ENCODE peak calls at places on chromosomes 2 and 18, in four cellular contexts. E, L, N and B are unnamed samples.

GRCh38 chr2:102061962-102062795 is 70.4 kb downstream of the IL1R2 start:
- DNase-seq in E (no peak), L (peak), N (peak), B (peak)

GRCh38 chr18:65749881-65750280 is 931 bp upstream of the CDH7 start:
- DNase-seq in E (no peak), L (no peak), N (no peak), B (no peak)

GRCh38 chr18:22032392-22032961 is 136.9 kb upstream of the GATA6 start:
- DNase-seq in E (no peak), L (peak), N (peak), B (no peak)

GRCh38 chr2:238286987-238287386 is 1.4 kb downstream of the PER2 start:
- DNase-seq in E (no peak), L (peak), N (no peak), B (no peak)

GRCh38 chr2:158726906-158727592 is 68.1 kb upstream of the DAPL1 start:
- DNase-seq in E (no peak), L (no peak), N (peak), B (no peak)

GRCh38 chr2:216339456-216340279 is 32.6 kb downstream of the MARCHF4 start:
- DNase-seq in E (no peak), L (peak), N (peak), B (peak)

GRCh38 chr2:94870392-94871225 is 621 bp upstream of the TEKT4 start:
- DNase-seq in E (no peak), L (no peak), N (no peak), B (no peak)

GRCh38 chr2:217713395-217714267 is 289.2 kb downstream of the TNS1 start:
- DNase-seq in E (no peak), L (peak), N (no peak), B (peak)

GRCh38 chr2:45332567-45332966 is 278.5 kb downstream of the SRBD1 start:
- DNase-seq in E (no peak), L (no peak), N (no peak), B (no peak)

GRCh38 chr2:47493317-47493716 is 90.4 kb downstream of the MSH2 start:
- DNase-seq in E (no peak), L (no peak), N (no peak), B (no peak)

GRCh38 chr2:180776924-180777323 is 203.5 kb upstream of the UBE2E3 start:
- DNase-seq in E (no peak), L (peak), N (no peak), B (no peak)

GRCh38 chr2:166891727-166892126 is 3.4 kb downstream of the XIRP2 start:
- DNase-seq in E (no peak), L (peak), N (no peak), B (peak)